ENCODE peak calls at places on chromosomes 16 and 17, in four cellular contexts. Y, Q, V and S are unnamed samples.

GRCh38 chr17:80529104-80529903 is 15.3 kb upstream of the RPTOR start:
- DNase-seq in Y (no peak), Q (no peak), V (no peak), S (no peak)

GRCh38 chr16:87160218-87160617 is 157.0 kb downstream of the C16orf95 start:
- DNase-seq in V (peak), Q (no peak), Y (no peak), S (no peak)

GRCh38 chr16:68749424-68749823 is 12.3 kb downstream of the CDH1 start:
- DNase-seq in V (no peak), Q (no peak), Y (no peak), S (no peak)

GRCh38 chr16:10500582-10500981 is 79.8 kb downstream of the EMP2 start:
- DNase-seq in V (no peak), Q (no peak), Y (no peak), S (no peak)

GRCh38 chr16:86739808-86740207 is 161.5 kb downstream of the FOXL1 start:
- DNase-seq in Y (no peak), V (no peak), Q (no peak), S (no peak)

GRCh38 chr17:8556074-8556473 is 74.5 kb downstream of the MYH10 start:
- DNase-seq in Q (no peak), V (no peak), Y (no peak), S (no peak)

GRCh38 chr16:17273142-17273561 is 197.6 kb downstream of the XYLT1 start:
- DNase-seq in Y (no peak), Q (no peak), V (no peak), S (no peak)

GRCh38 chr16:67029249-67030096 is 524 bp downstream of the CBFB start:
- DNase-seq in Q (peak), V (peak), Y (peak), S (no peak)

GRCh38 chr16:70635356-70636016 is 10.9 kb upstream of the IL34 start:
- DNase-seq in Q (peak), Y (no peak), V (no peak), S (no peak)